ENCODE peak calls at places on chromosome 9, in eight cellular contexts. C, Q, S, D, N, T, H and J are unnamed samples.

GRCh38 chr9:134962065-134962997 is 44.6 kb upstream of the FCN1 start:
- DNase-seq in H (no peak), S (no peak), Q (no peak), N (no peak), D (no peak), C (no peak), T (no peak), J (no peak)

GRCh38 chr9:83266618-83267543 is 203.9 kb upstream of the RASEF start:
- DNase-seq in N (peak; percentile 60), H (no peak), C (no peak), Q (no peak), T (no peak), S (no peak), D (no peak), J (no peak)

GRCh38 chr9:81607593-81608288 is 81.6 kb downstream of the TLE1 start:
- DNase-seq in C (no peak), H (no peak), Q (no peak), S (no peak), T (no peak), D (no peak), N (no peak), J (no peak)

GRCh38 chr9:115121140-115121710 is 3.3 kb upstream of the TNC start:
- DNase-seq in H (no peak), N (no peak), T (no peak), C (no peak), D (no peak), S (no peak), Q (no peak), J (no peak)

GRCh38 chr9:76403352-76403751 is 9.1 kb upstream of the RFK start:
- DNase-seq in N (peak; percentile 85), D (no peak), S (peak; percentile 75), H (no peak), C (no peak), T (peak; percentile 64), Q (peak; percentile 81), J (no peak)

GRCh38 chr9:88767504-88767790 is 223.8 kb upstream of the S1PR3 start:
- DNase-seq in C (no peak), N (no peak), Q (no peak), H (no peak), S (no peak), T (no peak), D (no peak), J (no peak)

GRCh38 chr9:35070823-35071813 is 1.3 kb downstream of the VCP start:
- DNase-seq in S (no peak), N (peak; percentile 36), H (no peak), T (peak; percentile 9), D (no peak), Q (peak; percentile 49), C (no peak), J (no peak)

GRCh38 chr9:37676411-37676830 is 25.7 kb downstream of the FRMPD1 start:
- DNase-seq in H (no peak), N (no peak), C (no peak), Q (no peak), S (no peak), T (no peak), D (no peak), J (no peak)

GRCh38 chr9:70055867-70056266 is 12.2 kb downstream of the MAMDC2 start:
- DNase-seq in C (no peak), D (no peak), H (no peak), Q (no peak), T (no peak), S (no peak), N (no peak), J (no peak)

GRCh38 chr9:116901260-116901659 is 214.2 kb downstream of the TRIM32 start:
- DNase-seq in D (no peak), N (peak; percentile 20), C (no peak), H (no peak), S (no peak), Q (no peak), T (no peak), J (no peak)

GRCh38 chr9:2727966-2728613 is 10.8 kb downstream of the KCNV2 start:
- DNase-seq in D (peak; percentile 82), C (no peak), Q (peak; percentile 7), S (peak; percentile 38), N (peak; percentile 61), T (peak; percentile 44), H (no peak), J (no peak)

GRCh38 chr9:34633851-34634550 is 3.6 kb downstream of the SIGMAR1 start:
- DNase-seq in D (peak; percentile 36), N (peak; percentile 73), C (peak; percentile 84), Q (peak; percentile 78), T (peak; percentile 84), H (peak; percentile 58), S (peak; percentile 73), J (peak; percentile 72)

GRCh38 chr9:115024925-115025535 is 92.9 kb downstream of the TNC start:
- DNase-seq in Q (no peak), T (no peak), S (no peak), C (no peak), D (no peak), H (no peak), N (no peak), J (no peak)

GRCh38 chr9:135077497-135078200 is 9.8 kb upstream of the OLFM1 start:
- DNase-seq in C (no peak), D (no peak), Q (no peak), H (no peak), N (peak; percentile 25), S (no peak), T (no peak), J (no peak)

GRCh38 chr9:36789886-36790285 is 217.2 kb downstream of the MELK start:
- DNase-seq in S (no peak), T (peak; percentile 14), Q (no peak), D (no peak), N (no peak), H (no peak), C (no peak), J (no peak)

GRCh38 chr9:84337252-84337651 is 3.3 kb downstream of the SLC28A3 start:
- DNase-seq in Q (no peak), N (no peak), C (no peak), S (no peak), H (no peak), D (no peak), T (no peak), J (no peak)

GRCh38 chr9:110979636-110980035 is 58.6 kb downstream of the LPAR1 start:
- DNase-seq in D (no peak), S (no peak), C (no peak), H (no peak), Q (no peak), N (peak; percentile 33), T (no peak), J (no peak)

GRCh38 chr9:112241491-112241890 is 66.4 kb upstream of the SUSD1 start:
- DNase-seq in T (no peak), H (no peak), D (no peak), C (no peak), S (no peak), Q (no peak), N (peak; percentile 68), J (no peak)

GRCh38 chr9:121871431-121872025 is 220.1 kb downstream of the DAB2IP start:
- DNase-seq in S (no peak), T (no peak), D (no peak), N (peak; percentile 40), C (no peak), H (no peak), Q (no peak), J (no peak)

GRCh38 chr9:19967567-19968459 is 179.0 kb upstream of the SLC24A2 start:
- DNase-seq in N (no peak), Q (peak; percentile 47), C (no peak), D (peak; percentile 55), H (no peak), S (peak; percentile 30), T (peak; percentile 4), J (no peak)

GRCh38 chr9:110069326-110070248 is 138.4 kb downstream of the C9orf152 start:
- DNase-seq in S (no peak), Q (no peak), D (no peak), T (no peak), N (peak; percentile 96), H (no peak), C (no peak), J (no peak)

GRCh38 chr9:116365056-116365471 is 211.5 kb downstream of the PAPPA start:
- DNase-seq in H (no peak), D (no peak), Q (no peak), T (no peak), N (peak; percentile 82), C (no peak), S (no peak), J (no peak)

GRCh38 chr9:92098638-92099037 is 16.6 kb downstream of the SPTLC1 start:
- DNase-seq in S (peak; percentile 9), D (no peak), H (no peak), T (no peak), N (peak; percentile 5), C (no peak), Q (no peak), J (no peak)

GRCh38 chr9:5876711-5877110 is 14.0 kb upstream of the MLANA start:
- DNase-seq in S (no peak), H (no peak), N (peak; percentile 6), C (no peak), D (no peak), Q (no peak), T (no peak), J (no peak)

GRCh38 chr9:108269421-108269820 is 586.4 kb downstream of the ACTL7B start:
- DNase-seq in C (no peak), N (no peak), T (no peak), Q (no peak), H (no peak), S (no peak), D (no peak), J (no peak)

GRCh38 chr9:23587903-23588302 is 238.1 kb downstream of the ELAVL2 start:
- DNase-seq in S (no peak), Q (no peak), H (no peak), T (no peak), D (no peak), C (no peak), N (no peak), J (no peak)